ENCODE peak calls at places on chromosomes 6 and 20, in four cellular contexts. U is AG04450, G is astrocyte, P is AG09309. S is an unnamed sample.

GRCh38 chr6:13234130-13234529 is 94.2 kb downstream of the TBC1D7 start:
- DNase-seq in U (no peak), P (peak), G (peak), S (no peak)

GRCh38 chr6:38137609-38138008 is 318.1 kb downstream of the ZFAND3 start:
- DNase-seq in G (no peak), P (no peak), U (no peak), S (no peak)

GRCh38 chr6:144582939-144583613 is 297.9 kb downstream of the UTRN start:
- DNase-seq in P (no peak), U (no peak), G (peak), S (no peak)

GRCh38 chr6:118775381-118775780 is 118.6 kb upstream of the ASF1A start:
- DNase-seq in G (no peak), U (no peak), P (no peak), S (no peak)

GRCh38 chr20:59598625-59599310 is 5.6 kb upstream of the PHACTR3 start:
- DNase-seq in U (no peak), G (no peak), P (no peak), S (no peak)

GRCh38 chr6:137146206-137146605 is 27.2 kb downstream of the IL22RA2 start:
- DNase-seq in G (no peak), P (no peak), U (no peak), S (no peak)

GRCh38 chr20:844473-845225 is 11.1 kb downstream of the FAM110A start:
- DNase-seq in G (peak), U (peak), P (no peak), S (peak)

GRCh38 chr20:11451793-11452291 is 465.9 kb upstream of the BTBD3 start:
- DNase-seq in U (no peak), P (no peak), G (peak), S (no peak)

GRCh38 chr6:110813813-110814487 is 1.3 kb downstream of the CDK19 start:
- DNase-seq in P (no peak), U (no peak), G (no peak), S (no peak)

GRCh38 chr20:51484141-51484815 is 58.2 kb downstream of the NFATC2 start:
- DNase-seq in G (no peak), P (no peak), U (no peak), S (no peak)

GRCh38 chr6:167824591-167825041 is 2.1 kb upstream of the AFDN start:
- DNase-seq in P (no peak), G (peak), U (no peak), S (no peak)
- H3K4me3 ChIP-seq in P (no peak), G (no peak), U (no peak), S (no peak)

DNA sequence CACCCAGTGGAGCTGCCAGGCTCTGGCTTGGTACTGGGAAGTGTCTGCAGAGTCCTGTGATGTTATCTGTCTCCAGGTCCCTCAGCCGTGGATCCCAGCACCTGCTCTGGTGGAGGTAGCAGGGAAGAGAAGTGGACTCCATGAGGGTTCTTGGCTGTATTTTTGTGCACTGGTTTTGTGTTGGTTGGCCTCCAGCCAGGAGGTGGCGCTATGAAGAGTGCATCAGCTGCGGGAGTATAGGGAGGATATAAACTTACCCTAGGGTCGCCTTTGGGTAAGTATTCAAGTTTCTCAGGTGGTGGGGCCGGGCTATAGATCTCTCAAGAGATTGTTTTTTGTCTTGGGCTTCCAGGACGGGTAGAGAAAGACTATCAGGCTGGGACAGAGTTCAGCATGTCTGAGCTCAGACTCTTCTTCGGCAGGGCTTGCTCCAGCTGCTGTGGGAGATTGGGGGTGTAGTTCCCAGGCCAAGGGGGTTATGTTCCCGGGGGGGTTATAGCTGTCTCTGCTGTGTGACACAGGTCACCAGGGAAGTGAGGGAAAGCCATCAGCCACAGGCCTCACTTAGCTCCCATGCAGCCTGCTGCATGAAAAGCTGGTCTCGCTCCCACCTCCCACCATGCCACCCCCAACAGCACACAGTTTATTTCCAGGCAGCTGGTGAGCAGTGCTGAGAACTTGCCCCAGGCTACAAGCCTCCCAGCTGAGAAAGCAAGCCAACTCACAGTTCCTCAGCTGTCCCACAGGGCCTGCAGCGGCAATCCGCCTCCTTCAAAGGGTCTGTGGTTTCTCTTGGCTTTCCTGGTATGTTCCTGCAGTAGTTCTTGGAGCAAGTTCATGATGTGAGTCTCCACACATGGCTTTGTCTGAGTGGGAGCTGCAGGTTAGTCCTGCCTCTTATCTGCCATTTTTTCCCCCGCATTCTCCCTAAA is 115.7 kb downstream of the AIG1 start:
- DNase-seq in U (peak), P (peak), G (peak), S (no peak)
- TF ChIP-seq CTCF in U (no peak), P (peak), G (peak), S (no peak)

GRCh38 chr20:33675127-33675954 is 1.1 kb upstream of the NECAB3 start:
- DNase-seq in G (no peak), U (no peak), P (no peak), S (no peak)

GRCh38 chr20:33674294-33675126 is at the start of gene NECAB3:
- DNase-seq in U (no peak), G (no peak), P (no peak), S (no peak)

GRCh38 chr20:33673115-33673410 is 1.2 kb downstream of the NECAB3 start:
- DNase-seq in G (no peak), U (no peak), P (no peak), S (no peak)

GRCh38 chr20:33672426-33673114 is 1.7 kb downstream of the NECAB3 start:
- DNase-seq in U (no peak), G (no peak), P (no peak), S (no peak)

DNA sequence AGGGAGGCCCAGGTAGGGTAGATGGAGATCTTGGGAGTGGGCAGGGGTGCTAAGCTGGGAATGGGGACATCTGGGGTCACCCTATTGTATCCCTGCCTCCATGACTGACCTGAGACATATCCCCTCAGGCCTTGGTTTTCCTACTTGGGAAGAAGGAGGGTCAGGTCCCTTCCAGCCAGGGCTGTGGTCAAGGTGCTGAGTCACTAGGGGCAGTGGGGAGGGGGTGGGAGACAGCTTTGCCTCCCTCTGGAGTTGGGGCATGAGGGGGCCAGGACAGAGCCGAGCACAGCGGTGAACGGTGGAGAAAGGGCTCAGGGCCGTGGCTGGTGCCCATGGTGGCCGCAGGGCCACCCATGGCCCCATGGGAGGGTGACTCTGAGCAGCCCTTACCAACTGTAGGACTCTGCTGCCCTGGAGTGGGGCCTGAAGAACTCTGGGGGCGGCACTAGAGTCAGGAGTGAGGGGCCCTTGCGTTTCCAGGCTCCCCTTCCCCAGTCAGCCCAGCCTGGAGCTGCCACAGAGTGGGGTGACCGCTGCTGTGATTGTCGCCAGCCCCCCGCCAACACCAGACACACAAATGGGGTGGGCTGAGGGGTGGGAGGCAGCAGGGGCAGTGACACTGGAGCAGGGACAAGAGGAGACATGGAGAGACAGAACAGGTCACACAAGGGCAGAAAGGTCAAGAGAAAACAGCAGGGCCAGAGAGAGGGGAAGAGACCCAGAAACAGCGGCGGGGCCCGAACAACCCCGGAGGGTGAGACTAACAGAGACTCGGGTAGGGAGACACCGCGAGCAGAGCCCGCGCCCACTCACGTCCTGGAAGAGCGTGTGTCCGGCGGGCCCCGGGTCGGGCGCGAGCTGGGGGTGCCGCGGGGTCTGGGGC is 576 bp downstream of the NECAB3 start:
- DNase-seq in U (no peak), G (no peak), P (no peak), S (no peak)
- H3K4me3 ChIP-seq in U (peak), G (peak), P (peak), S (peak)

GRCh38 chr6:72132425-72132824 is 246.1 kb downstream of the RIMS1 start:
- DNase-seq in G (no peak), U (no peak), P (no peak), S (no peak)
- TF ChIP-seq CTCF in G (no peak), U (no peak), P (no peak), S (no peak)

S was measured in retinal pigment epithelial cell.